ENCODE peak calls at places on chromosomes 1 and 21, in six cellular contexts. P, U, J, H, T and Z are unnamed samples.

GRCh38 chr21:26405071-26405470 is 168.0 kb downstream of the CYYR1 start:
- DNase-seq in H (peak; percentile 80), J (peak; percentile 67), P (no peak), T (peak; percentile 17), U (no peak), Z (peak; percentile 59)

GRCh38 chr1:32339363-32339978 is 3.4 kb upstream of the MARCKSL1 start:
- DNase-seq in T (peak; percentile 10), U (no peak), P (no peak), J (peak; percentile 78), H (peak; percentile 67), Z (no peak)

GRCh38 chr1:214464303-214465287 is 86.8 kb downstream of the PTPN14 start:
- DNase-seq in T (no peak), H (no peak), U (no peak), P (no peak), J (no peak), Z (no peak)

GRCh38 chr1:239976130-239976968 is 115.3 kb upstream of the FMN2 start:
- DNase-seq in P (no peak), U (peak; percentile 68), T (no peak), J (peak; percentile 49), H (peak; percentile 71), Z (peak; percentile 47)

GRCh38 chr1:1187938-1188337 is 14.3 kb downstream of the TTLL10 start:
- DNase-seq in J (no peak), H (peak; percentile 18), U (no peak), T (no peak), P (no peak), Z (peak; percentile 47)

GRCh38 chr1:162676087-162676486 is 43.8 kb downstream of the DDR2 start:
- DNase-seq in H (peak; percentile 92), U (peak; percentile 13), J (peak; percentile 61), P (no peak), T (no peak), Z (peak; percentile 62)

GRCh38 chr21:45827881-45828579 is 153.5 kb upstream of the COL6A1 start:
- DNase-seq in T (no peak), H (no peak), U (no peak), P (no peak), J (no peak), Z (no peak)

GRCh38 chr1:17071794-17072193 is 18.0 kb upstream of the SDHB start:
- DNase-seq in J (no peak), U (no peak), P (no peak), T (no peak), H (no peak), Z (no peak)

GRCh38 chr1:197912739-197913494 is 4.3 kb upstream of the LHX9 start:
- DNase-seq in T (no peak), H (no peak), U (no peak), J (no peak), P (no peak), Z (peak; percentile 31)

GRCh38 chr1:223125249-223125648 is 17.8 kb downstream of the TLR5 start:
- DNase-seq in U (no peak), P (no peak), T (no peak), H (no peak), J (no peak), Z (no peak)

GRCh38 chr1:189970331-189971230 is 507.1 kb downstream of the BRINP3 start:
- DNase-seq in J (no peak), T (no peak), U (no peak), P (no peak), H (no peak), Z (no peak)

GRCh38 chr1:204401747-204402146 is 9.9 kb downstream of the PPP1R15B start:
- DNase-seq in U (no peak), P (no peak), J (no peak), T (no peak), H (no peak), Z (no peak)

GRCh38 chr1:158060001-158060400 is 66.6 kb downstream of the KIRREL1 start:
- DNase-seq in T (no peak), U (no peak), J (no peak), H (no peak), P (no peak), Z (no peak)

GRCh38 chr1:94316183-94316582 is 78.8 kb upstream of the ARHGAP29 start:
- DNase-seq in U (no peak), P (no peak), J (no peak), H (no peak), T (no peak), Z (no peak)

GRCh38 chr1:61052393-61053280 is 29.7 kb upstream of the NFIA start:
- DNase-seq in P (no peak), T (no peak), H (no peak), J (no peak), U (no peak), Z (no peak)

GRCh38 chr1:174344162-174344561 is 103.6 kb upstream of the GPR52 start:
- DNase-seq in U (no peak), T (no peak), J (no peak), P (no peak), H (no peak), Z (no peak)

GRCh38 chr1:170634819-170635410 is 29.0 kb upstream of the PRRX1 start:
- DNase-seq in J (no peak), H (no peak), T (no peak), U (no peak), P (no peak), Z (peak; percentile 42)

GRCh38 chr1:90716552-90717355 is at the start of gene BARHL2:
- DNase-seq in P (no peak), H (no peak), J (no peak), T (no peak), U (no peak), Z (no peak)

GRCh38 chr1:211511947-211512346 is 20.0 kb upstream of the RD3 start:
- DNase-seq in P (no peak), J (peak; percentile 63), H (no peak), U (no peak), T (no peak), Z (peak; percentile 27)

GRCh38 chr1:111570781-111571181 is 48.8 kb upstream of the RAP1A start:
- DNase-seq in P (no peak), T (no peak), H (no peak), J (no peak), U (no peak), Z (peak; percentile 43)

GRCh38 chr1:6118415-6118814 is 61.7 kb downstream of the CHD5 start:
- DNase-seq in T (peak; percentile 28), J (no peak), P (no peak), H (peak; percentile 36), U (no peak), Z (peak; percentile 44)

GRCh38 chr1:101592861-101593260 is 356.0 kb downstream of the S1PR1 start:
- DNase-seq in H (peak; percentile 8), J (peak; percentile 23), U (no peak), P (no peak), T (no peak), Z (no peak)

GRCh38 chr1:28811369-28811765 is 603 bp upstream of the OPRD1 start:
- DNase-seq in H (no peak), J (no peak), U (no peak), P (no peak), T (no peak), Z (no peak)

DNA sequence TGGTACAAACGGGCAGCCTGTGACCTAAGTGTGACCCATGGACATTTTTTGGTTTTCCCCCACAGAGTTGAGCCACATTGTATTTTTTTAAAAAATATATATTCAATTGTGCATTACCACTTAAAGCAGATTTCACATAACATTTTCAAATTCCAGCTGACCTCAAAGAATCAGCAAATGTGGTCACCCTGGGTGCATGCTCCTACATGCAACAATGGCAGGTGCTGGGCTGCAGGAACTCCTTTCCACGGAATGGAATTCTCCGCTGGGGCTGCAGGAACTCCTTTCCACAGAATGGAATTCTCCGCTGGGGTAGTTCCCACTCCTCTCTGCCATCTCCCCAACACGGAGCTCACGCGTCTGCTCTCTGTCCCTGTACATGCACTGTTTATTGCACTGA is 68.7 kb downstream of the MAP10 start:
- DNase-seq in J (no peak), H (peak; percentile 37), T (no peak), P (no peak), U (no peak), Z (no peak)
- H3K4me3 ChIP-seq in J (no peak overlapping the region), H (no peak overlapping the region), T (no peak overlapping the region), P (no peak overlapping the region), U (no peak overlapping the region), Z (no peak overlapping the region)

GRCh38 chr1:30572192-30572591 is 151.2 kb downstream of the MATN1 start:
- DNase-seq in U (no peak), J (no peak), T (no peak), H (no peak), P (no peak), Z (no peak)
- H3K4me3 ChIP-seq in U (no peak overlapping the region), J (no peak overlapping the region), T (no peak overlapping the region), H (no peak overlapping the region), P (no peak overlapping the region), Z (no peak overlapping the region)

GRCh38 chr21:38735807-38736206 is 69.9 kb upstream of the ETS2 start:
- DNase-seq in U (no peak), H (no peak), P (no peak), J (no peak), T (no peak), Z (no peak)

GRCh38 chr21:38729745-38730401 is 75.9 kb upstream of the ETS2 start:
- DNase-seq in T (peak; percentile 23), H (peak; percentile 23), U (no peak), P (no peak), J (peak; percentile 53), Z (no peak)

DNA sequence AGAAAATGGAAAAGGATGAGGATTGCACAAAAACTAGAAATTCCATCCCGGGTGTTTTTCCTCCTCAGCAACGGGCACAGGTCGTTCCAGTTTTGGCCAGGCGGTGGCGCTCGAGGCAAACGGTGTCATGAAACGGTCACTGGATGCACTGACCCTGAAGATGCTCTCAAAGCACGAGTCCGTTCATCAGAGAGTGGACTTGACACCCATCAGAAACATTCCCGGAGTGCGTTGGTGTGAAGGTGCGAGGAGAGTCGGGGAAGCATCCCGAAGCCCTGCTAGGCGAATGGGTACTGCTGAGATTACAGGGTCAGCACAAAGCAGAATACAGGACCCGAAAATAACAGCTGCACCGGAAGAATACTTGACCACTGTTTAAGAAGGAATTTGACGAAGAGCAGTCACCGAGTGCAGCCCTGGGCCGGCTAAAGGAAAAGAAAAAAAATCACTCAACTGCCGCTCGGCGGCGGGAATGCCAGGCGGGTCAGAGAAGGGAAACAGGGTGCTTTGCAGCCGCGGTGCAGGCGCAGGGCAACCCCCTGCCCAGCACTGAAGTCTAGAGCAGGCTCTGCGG is 71.7 kb upstream of the ETS2 start:
- DNase-seq in P (peak; percentile 8), H (peak; percentile 87), T (peak; percentile 5), J (peak; percentile 79), U (peak; percentile 71), Z (peak; percentile 66)
- H3K4me3 ChIP-seq in P (peak overlapping the region; percentile 24), H (peak overlapping the region; percentile 34), T (peak overlapping the region; percentile 55), J (peak overlapping the region; percentile 47), U (no peak overlapping the region), Z (peak overlapping the region; percentile 10)

GRCh38 chr1:40817791-40818263 is 34.2 kb downstream of the KCNQ4 start:
- DNase-seq in J (no peak), H (no peak), T (no peak), U (no peak), P (no peak), Z (peak; percentile 19)
- H3K4me3 ChIP-seq in J (peak overlapping the region; percentile 52), H (no peak overlapping the region), T (peak overlapping the region; percentile 56), U (no peak overlapping the region), P (no peak overlapping the region), Z (peak overlapping the region; percentile 52)